ENCODE peak calls at places on chromosome 16, in five cellular contexts. N is hippocampal formation, R is ELF-1, Q is A549, K is pons. D is an unnamed sample.

GRCh38 chr16:17304814-17305169 is 166.0 kb downstream of the XYLT1 start:
- DNase-seq in N (no peak), R (no peak), Q (no peak), K (no peak), D (no peak)

GRCh38 chr16:67723151-67723915 is 4.2 kb upstream of the GFOD2 start:
- DNase-seq in N (no peak), R (no peak), Q (no peak), K (no peak), D (no peak)

GRCh38 chr16:85027968-85028637 is 508 bp downstream of the KIAA0513 start:
- DNase-seq in N (no peak), R (no peak), Q (no peak), K (no peak), D (no peak)

GRCh38 chr16:57446530-57447141 is 549 bp downstream of the CIAPIN1 start:
- DNase-seq in N (no peak), R (peak), Q (peak), K (peak), D (no peak)

GRCh38 chr16:2244926-2245795 is 6.2 kb downstream of the ECI1 start:
- DNase-seq in N (no peak), R (no peak), Q (no peak), K (no peak), D (no peak)

GRCh38 chr16:78289844-78290277 is 190.4 kb downstream of the WWOX start:
- DNase-seq in N (no peak), R (no peak), Q (no peak), K (no peak), D (no peak)

GRCh38 chr16:78693496-78693895 is 594.0 kb downstream of the WWOX start:
- DNase-seq in N (no peak), R (no peak), Q (no peak), K (no peak), D (no peak)

GRCh38 chr16:84532299-84532724 is 27.9 kb upstream of the MEAK7 start:
- DNase-seq in N (no peak), R (peak), Q (peak), K (peak), D (no peak)

GRCh38 chr16:89534147-89534788 is 26.1 kb downstream of the SPG7 start:
- DNase-seq in N (peak), R (no peak), Q (no peak), K (peak), D (peak)

GRCh38 chr16:81996664-81997529 is 14.4 kb downstream of the SDR42E1 start:
- DNase-seq in N (no peak), R (peak), Q (peak), K (no peak), D (no peak)

GRCh38 chr16:76947694-76948093 is 243.3 kb upstream of the MON1B start:
- DNase-seq in N (no peak), R (no peak), Q (no peak), K (peak), D (no peak)

GRCh38 chr16:66304961-66305360 is 61.5 kb upstream of the CDH5 start:
- DNase-seq in N (no peak), R (no peak), Q (no peak), K (no peak), D (no peak)

GRCh38 chr16:57639172-57639571 is 10.7 kb downstream of the ADGRG1 start:
- DNase-seq in N (peak), R (peak), Q (no peak), K (peak), D (no peak)

GRCh38 chr16:28491080-28491969 is 549 bp downstream of the CLN3 start:
- DNase-seq in N (no peak), R (peak), Q (no peak), K (peak), D (no peak)

GRCh38 chr16:49158029-49158642 is 123.5 kb downstream of the CBLN1 start:
- DNase-seq in N (no peak), R (peak), Q (peak), K (no peak), D (no peak)

GRCh38 chr16:77680496-77680895 is 41.8 kb upstream of the NUDT7 start:
- DNase-seq in N (no peak), R (no peak), Q (no peak), K (no peak), D (no peak)

GRCh38 chr16:48123104-48123788 is 32.5 kb downstream of the ABCC12 start:
- DNase-seq in N (no peak), R (peak), Q (peak), K (peak), D (no peak)

GRCh38 chr16:1323296-1324239 is 9.9 kb upstream of the BAIAP3 start:
- DNase-seq in N (peak), R (no peak), Q (no peak), K (peak), D (no peak)

GRCh38 chr16:67661101-67661661 is 421 bp downstream of the PARD6A start:
- DNase-seq in N (no peak), R (peak), Q (peak), K (peak), D (peak)

GRCh38 chr16:56847173-56847948 is 17.6 kb upstream of the SLC12A3 start:
- DNase-seq in N (no peak), R (no peak), Q (no peak), K (peak), D (no peak)

GRCh38 chr16:78520470-78520869 is 421.0 kb downstream of the WWOX start:
- DNase-seq in N (no peak), R (no peak), Q (no peak), K (no peak), D (no peak)

GRCh38 chr16:75224683-75225082 is 5.9 kb downstream of the CTRB1 start:
- DNase-seq in N (no peak), R (no peak), Q (no peak), K (no peak), D (no peak)

GRCh38 chr16:80375973-80376372 is 164.8 kb upstream of the DYNLRB2 start:
- DNase-seq in N (no peak), R (no peak), Q (no peak), K (no peak), D (no peak)

GRCh38 chr16:50573947-50574751 is 26.0 kb downstream of the NKD1 start:
- DNase-seq in N (no peak), R (no peak), Q (no peak), K (no peak), D (no peak)

GRCh38 chr16:69083306-69083941 is 22.0 kb upstream of the HAS3 start:
- DNase-seq in N (no peak), R (peak), Q (no peak), K (no peak), D (no peak)

GRCh38 chr16:61530697-61531096 is 505.5 kb downstream of the CDH8 start:
- DNase-seq in N (no peak), R (no peak), Q (no peak), K (no peak), D (no peak)

GRCh38 chr16:2487517-2487842 is 12.6 kb downstream of the TBC1D24 start:
- DNase-seq in N (no peak), R (no peak), Q (no peak), K (no peak), D (no peak)

GRCh38 chr16:50839920-50840729 is 98.2 kb downstream of the CYLD start:
- DNase-seq in N (no peak), R (peak), Q (no peak), K (peak), D (no peak)

GRCh38 chr16:56812884-56813283 is 52.1 kb upstream of the SLC12A3 start:
- DNase-seq in N (no peak), R (no peak), Q (peak), K (no peak), D (no peak)

GRCh38 chr16:35744716-35745115 is 2285.3 kb downstream of the TP53TG3F start:
- DNase-seq in N (no peak), R (no peak), Q (no peak), K (no peak), D (no peak)

GRCh38 chr16:49876716-49877129 is 20.8 kb upstream of the ZNF423 start:
- DNase-seq in N (no peak), R (peak), Q (peak), K (no peak), D (no peak)

GRCh38 chr16:78742501-78743283 is 643.2 kb downstream of the WWOX start:
- DNase-seq in N (no peak), R (no peak), Q (no peak), K (peak), D (peak)

GRCh38 chr16:55480228-55480655 is 1.2 kb downstream of the MMP2 start:
- DNase-seq in N (no peak), R (peak), Q (no peak), K (peak), D (no peak)

GRCh38 chr16:87541004-87541881 is 48.4 kb upstream of the ZCCHC14 start:
- DNase-seq in N (no peak), R (no peak), Q (no peak), K (no peak), D (no peak)

GRCh38 chr16:53087101-53087500 is 32.3 kb downstream of the CHD9 start:
- DNase-seq in N (no peak), R (no peak), Q (no peak), K (no peak), D (no peak)

GRCh38 chr16:3020604-3021448 is 658 bp downstream of the TNFRSF12A start:
- DNase-seq in N (no peak), R (peak), Q (peak), K (no peak), D (peak)

GRCh38 chr16:3542601-3543373 is 34.4 kb downstream of the NLRC3 start:
- DNase-seq in N (no peak), R (no peak), Q (no peak), K (no peak), D (no peak)

GRCh38 chr16:78893340-78893739 is 707.2 kb downstream of the MAF start:
- DNase-seq in N (no peak), R (no peak), Q (no peak), K (no peak), D (no peak)